ENCODE peak calls at places on chromosomes 7 and 10, in nine cellular contexts. One of them, this sample, is unnamed.

GRCh38 chr7:155230169-155230593 is 67.5 kb upstream of the INSIG1 start:
- DNase-seq in heart left ventricle: no peak
- DNase-seq in A549: peak; percentile 96
- DNase-seq in PC-9: peak; percentile 96
- DNase-seq in CD8-positive, alpha-beta memory T cell: no peak
- DNase-seq in adrenal gland: peak; percentile 64
- DNase-seq in CD4-positive, CD25-positive, alpha-beta regulatory T cell: no peak
- DNase-seq in PC-3: peak; percentile 98
- DNase-seq in neural progenitor cell: peak; percentile 40
- DNase-seq in this sample: peak; percentile 100

GRCh38 chr7:104650991-104651680 is 322.7 kb downstream of the LHFPL3 start:
- DNase-seq in CD8-positive, alpha-beta memory T cell: no peak
- DNase-seq in PC-3: no peak
- DNase-seq in neural progenitor cell: no peak
- DNase-seq in adrenal gland: no peak
- DNase-seq in A549: no peak
- DNase-seq in CD4-positive, CD25-positive, alpha-beta regulatory T cell: no peak
- DNase-seq in heart left ventricle: no peak
- DNase-seq in PC-9: no peak
- DNase-seq in this sample: no peak

GRCh38 chr10:42754155-42755027 is 28.2 kb upstream of the BMS1 start:
- DNase-seq in PC-3: no peak
- DNase-seq in heart left ventricle: peak; percentile 34
- DNase-seq in PC-9: no peak
- DNase-seq in CD4-positive, CD25-positive, alpha-beta regulatory T cell: no peak
- DNase-seq in CD8-positive, alpha-beta memory T cell: no peak
- DNase-seq in adrenal gland: peak; percentile 27
- DNase-seq in neural progenitor cell: peak; percentile 59
- DNase-seq in A549: peak; percentile 15
- DNase-seq in this sample: peak; percentile 85

GRCh38 chr10:50324680-50325393 is 73.5 kb upstream of the ASAH2 start:
- DNase-seq in CD8-positive, alpha-beta memory T cell: no peak
- DNase-seq in neural progenitor cell: no peak
- DNase-seq in PC-3: no peak
- DNase-seq in PC-9: no peak
- DNase-seq in CD4-positive, CD25-positive, alpha-beta regulatory T cell: no peak
- DNase-seq in heart left ventricle: no peak
- DNase-seq in A549: no peak
- DNase-seq in adrenal gland: no peak
- DNase-seq in this sample: no peak

GRCh38 chr7:27073066-27073465 is 22.7 kb downstream of the HOXA1 start:
- DNase-seq in CD8-positive, alpha-beta memory T cell: no peak
- DNase-seq in PC-9: peak; percentile 26
- DNase-seq in heart left ventricle: no peak
- DNase-seq in PC-3: peak; percentile 82
- DNase-seq in CD4-positive, CD25-positive, alpha-beta regulatory T cell: no peak
- DNase-seq in A549: no peak
- DNase-seq in neural progenitor cell: no peak
- DNase-seq in adrenal gland: no peak
- DNase-seq in this sample: no peak

GRCh38 chr7:74134117-74134539 is 40.0 kb upstream of the EIF4H start:
- DNase-seq in heart left ventricle: no peak
- DNase-seq in CD8-positive, alpha-beta memory T cell: no peak
- DNase-seq in A549: no peak
- DNase-seq in adrenal gland: no peak
- DNase-seq in neural progenitor cell: no peak
- DNase-seq in PC-3: no peak
- DNase-seq in PC-9: no peak
- DNase-seq in CD4-positive, CD25-positive, alpha-beta regulatory T cell: no peak
- DNase-seq in this sample: no peak

GRCh38 chr10:113177163-113177935 is 227.3 kb downstream of the TCF7L2 start:
- DNase-seq in heart left ventricle: peak; percentile 42
- DNase-seq in CD8-positive, alpha-beta memory T cell: no peak
- DNase-seq in CD4-positive, CD25-positive, alpha-beta regulatory T cell: no peak
- DNase-seq in PC-3: no peak
- DNase-seq in A549: no peak
- DNase-seq in PC-9: no peak
- DNase-seq in neural progenitor cell: peak; percentile 53
- DNase-seq in adrenal gland: no peak
- DNase-seq in this sample: no peak

GRCh38 chr7:31648288-31648687 is 38.7 kb upstream of the PPP1R17 start:
- DNase-seq in CD8-positive, alpha-beta memory T cell: no peak
- DNase-seq in PC-9: no peak
- DNase-seq in A549: no peak
- DNase-seq in PC-3: peak; percentile 15
- DNase-seq in CD4-positive, CD25-positive, alpha-beta regulatory T cell: no peak
- DNase-seq in adrenal gland: no peak
- DNase-seq in heart left ventricle: no peak
- DNase-seq in neural progenitor cell: peak; percentile 23
- DNase-seq in this sample: no peak

GRCh38 chr7:44565097-44565794 is 8.5 kb downstream of the DDX56 start:
- DNase-seq in neural progenitor cell: peak; percentile 72
- DNase-seq in PC-3: peak; percentile 66
- DNase-seq in A549: peak; percentile 59
- DNase-seq in PC-9: peak; percentile 78
- DNase-seq in CD8-positive, alpha-beta memory T cell: peak; percentile 47
- DNase-seq in CD4-positive, CD25-positive, alpha-beta regulatory T cell: peak; percentile 42
- DNase-seq in heart left ventricle: peak; percentile 50
- DNase-seq in adrenal gland: peak; percentile 81
- DNase-seq in this sample: peak; percentile 92

GRCh38 chr7:99677646-99678045 is 2.1 kb downstream of the CYP3A5 start:
- DNase-seq in PC-3: no peak
- DNase-seq in CD4-positive, CD25-positive, alpha-beta regulatory T cell: no peak
- DNase-seq in CD8-positive, alpha-beta memory T cell: no peak
- DNase-seq in neural progenitor cell: no peak
- DNase-seq in PC-9: no peak
- DNase-seq in heart left ventricle: no peak
- DNase-seq in A549: no peak
- DNase-seq in adrenal gland: no peak
- DNase-seq in this sample: no peak

GRCh38 chr10:101214446-101215396 is 14.5 kb downstream of the LBX1 start:
- DNase-seq in CD4-positive, CD25-positive, alpha-beta regulatory T cell: peak; percentile 58
- DNase-seq in A549: peak; percentile 66
- DNase-seq in adrenal gland: peak; percentile 42
- DNase-seq in PC-3: peak; percentile 73
- DNase-seq in neural progenitor cell: peak; percentile 93
- DNase-seq in CD8-positive, alpha-beta memory T cell: peak; percentile 60
- DNase-seq in PC-9: peak; percentile 49
- DNase-seq in heart left ventricle: peak; percentile 45
- DNase-seq in this sample: peak; percentile 93

GRCh38 chr7:12127490-12127889 is 83.6 kb upstream of the TMEM106B start:
- DNase-seq in neural progenitor cell: no peak
- DNase-seq in PC-9: no peak
- DNase-seq in CD8-positive, alpha-beta memory T cell: no peak
- DNase-seq in adrenal gland: no peak
- DNase-seq in heart left ventricle: no peak
- DNase-seq in PC-3: no peak
- DNase-seq in CD4-positive, CD25-positive, alpha-beta regulatory T cell: no peak
- DNase-seq in A549: no peak
- DNase-seq in this sample: no peak

GRCh38 chr7:100091411-100092181 is 2.8 kb downstream of the COPS6 start:
- DNase-seq in CD4-positive, CD25-positive, alpha-beta regulatory T cell: no peak
- DNase-seq in adrenal gland: no peak
- DNase-seq in neural progenitor cell: peak; percentile 15
- DNase-seq in heart left ventricle: no peak
- DNase-seq in PC-3: no peak
- DNase-seq in CD8-positive, alpha-beta memory T cell: no peak
- DNase-seq in A549: no peak
- DNase-seq in PC-9: no peak
- DNase-seq in this sample: no peak

GRCh38 chr7:38102486-38102885 is 75.6 kb upstream of the STARD3NL start:
- DNase-seq in PC-9: no peak
- DNase-seq in adrenal gland: no peak
- DNase-seq in CD8-positive, alpha-beta memory T cell: no peak
- DNase-seq in PC-3: no peak
- DNase-seq in CD4-positive, CD25-positive, alpha-beta regulatory T cell: no peak
- DNase-seq in A549: no peak
- DNase-seq in neural progenitor cell: no peak
- DNase-seq in heart left ventricle: no peak
- DNase-seq in this sample: no peak

GRCh38 chr7:359776-360361 is 69.9 kb downstream of the FOXL3 start:
- DNase-seq in CD4-positive, CD25-positive, alpha-beta regulatory T cell: no peak
- DNase-seq in neural progenitor cell: no peak
- DNase-seq in heart left ventricle: no peak
- DNase-seq in A549: no peak
- DNase-seq in adrenal gland: no peak
- DNase-seq in PC-9: no peak
- DNase-seq in CD8-positive, alpha-beta memory T cell: no peak
- DNase-seq in PC-3: no peak
- DNase-seq in this sample: no peak

GRCh38 chr7:80412842-80413241 is 99.0 kb downstream of the GNAT3 start:
- DNase-seq in neural progenitor cell: no peak
- DNase-seq in heart left ventricle: no peak
- DNase-seq in adrenal gland: no peak
- DNase-seq in A549: no peak
- DNase-seq in CD4-positive, CD25-positive, alpha-beta regulatory T cell: no peak
- DNase-seq in CD8-positive, alpha-beta memory T cell: no peak
- DNase-seq in PC-3: peak; percentile 70
- DNase-seq in PC-9: no peak
- DNase-seq in this sample: no peak

GRCh38 chr7:105685099-105685609 is 103.9 kb upstream of the EFCAB10 start:
- DNase-seq in heart left ventricle: no peak
- DNase-seq in PC-3: peak; percentile 60
- DNase-seq in CD4-positive, CD25-positive, alpha-beta regulatory T cell: no peak
- DNase-seq in A549: no peak
- DNase-seq in neural progenitor cell: no peak
- DNase-seq in PC-9: no peak
- DNase-seq in adrenal gland: no peak
- DNase-seq in CD8-positive, alpha-beta memory T cell: no peak
- DNase-seq in this sample: no peak

DNA sequence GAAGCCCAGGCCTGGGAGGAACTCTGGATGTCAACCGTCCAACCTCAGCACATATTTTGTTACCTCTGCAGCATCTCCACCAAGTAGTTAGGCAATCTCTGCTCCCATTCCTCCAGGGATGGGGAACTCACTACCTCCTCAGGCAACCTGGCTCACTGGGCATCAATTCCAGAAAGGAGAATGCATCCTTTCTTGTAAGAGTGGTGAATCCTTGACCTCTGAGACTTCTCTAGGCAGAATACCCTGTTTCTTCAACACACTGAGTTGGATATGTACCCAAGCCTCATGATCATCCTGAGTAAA is 136.7 kb upstream of the ZMIZ1 start:
- DNase-seq in CD8-positive, alpha-beta memory T cell: no peak
- DNase-seq in PC-9: no peak
- DNase-seq in A549: no peak
- DNase-seq in adrenal gland: no peak
- DNase-seq in CD4-positive, CD25-positive, alpha-beta regulatory T cell: no peak
- DNase-seq in heart left ventricle: no peak
- DNase-seq in PC-3: no peak
- DNase-seq in neural progenitor cell: no peak
- DNase-seq in this sample: no peak
- H3K4me1 ChIP-seq in CD8-positive, alpha-beta memory T cell: no peaks in the 10 kb centered on the region
- H3K4me1 ChIP-seq in PC-9: peaks cover 82% of the 10 kb centered on the region
- H3K4me1 ChIP-seq in A549: peaks cover 15% of the 10 kb centered on the region
- H3K4me1 ChIP-seq in adrenal gland: no peaks in the 10 kb centered on the region
- H3K4me1 ChIP-seq in CD4-positive, CD25-positive, alpha-beta regulatory T cell: no peaks in the 10 kb centered on the region
- H3K4me1 ChIP-seq in heart left ventricle: peaks cover 12% of the 10 kb centered on the region
- H3K4me1 ChIP-seq in PC-3: peaks cover 31% of the 10 kb centered on the region
- H3K4me1 ChIP-seq in neural progenitor cell: no peaks in the 10 kb centered on the region
- H3K4me1 ChIP-seq in this sample: peaks cover 11% of the 10 kb centered on the region

GRCh38 chr10:124648131-124648475 is 96.1 kb downstream of the FAM53B start:
- DNase-seq in adrenal gland: no peak
- DNase-seq in A549: no peak
- DNase-seq in CD4-positive, CD25-positive, alpha-beta regulatory T cell: no peak
- DNase-seq in PC-3: no peak
- DNase-seq in heart left ventricle: no peak
- DNase-seq in PC-9: no peak
- DNase-seq in CD8-positive, alpha-beta memory T cell: no peak
- DNase-seq in neural progenitor cell: no peak
- DNase-seq in this sample: no peak

GRCh38 chr10:124645496-124646095 is 98.6 kb downstream of the FAM53B start:
- DNase-seq in PC-3: no peak
- DNase-seq in A549: no peak
- DNase-seq in adrenal gland: no peak
- DNase-seq in heart left ventricle: no peak
- DNase-seq in PC-9: no peak
- DNase-seq in CD8-positive, alpha-beta memory T cell: no peak
- DNase-seq in CD4-positive, CD25-positive, alpha-beta regulatory T cell: no peak
- DNase-seq in neural progenitor cell: no peak
- DNase-seq in this sample: no peak

GRCh38 chr10:124647421-124648130 is 96.6 kb downstream of the FAM53B start:
- DNase-seq in PC-9: no peak
- DNase-seq in adrenal gland: peak; percentile 80
- DNase-seq in CD8-positive, alpha-beta memory T cell: peak; percentile 66
- DNase-seq in neural progenitor cell: no peak
- DNase-seq in PC-3: peak; percentile 6
- DNase-seq in heart left ventricle: peak; percentile 76
- DNase-seq in CD4-positive, CD25-positive, alpha-beta regulatory T cell: peak; percentile 45
- DNase-seq in A549: peak; percentile 22
- DNase-seq in this sample: peak; percentile 94

GRCh38 chr10:124644771-124645170 is 99.4 kb downstream of the FAM53B start:
- DNase-seq in A549: no peak
- DNase-seq in CD8-positive, alpha-beta memory T cell: no peak
- DNase-seq in CD4-positive, CD25-positive, alpha-beta regulatory T cell: no peak
- DNase-seq in heart left ventricle: no peak
- DNase-seq in neural progenitor cell: no peak
- DNase-seq in PC-3: no peak
- DNase-seq in adrenal gland: no peak
- DNase-seq in PC-9: no peak
- DNase-seq in this sample: no peak

GRCh38 chr10:124646483-124647352 is 97.5 kb downstream of the FAM53B start:
- DNase-seq in adrenal gland: peak; percentile 99
- DNase-seq in CD4-positive, CD25-positive, alpha-beta regulatory T cell: no peak
- DNase-seq in A549: peak; percentile 25
- DNase-seq in PC-3: no peak
- DNase-seq in CD8-positive, alpha-beta memory T cell: no peak
- DNase-seq in neural progenitor cell: no peak
- DNase-seq in PC-9: peak; percentile 57
- DNase-seq in heart left ventricle: peak; percentile 82
- DNase-seq in this sample: peak; percentile 97
- H3K4me1 ChIP-seq in adrenal gland: peaks cover 53% of the 10 kb centered on the region
- H3K4me1 ChIP-seq in CD4-positive, CD25-positive, alpha-beta regulatory T cell: peaks cover 92% of the 10 kb centered on the region
- H3K4me1 ChIP-seq in A549: peaks cover 15% of the 10 kb centered on the region
- H3K4me1 ChIP-seq in PC-3: no peaks in the 10 kb centered on the region
- H3K4me1 ChIP-seq in CD8-positive, alpha-beta memory T cell: peaks cover 90% of the 10 kb centered on the region
- H3K4me1 ChIP-seq in neural progenitor cell: peaks cover 69% of the 10 kb centered on the region
- H3K4me1 ChIP-seq in PC-9: peaks cover 16% of the 10 kb centered on the region
- H3K4me1 ChIP-seq in heart left ventricle: peaks cover 100% of the 10 kb centered on the region
- H3K4me1 ChIP-seq in this sample: peaks cover 28% of the 10 kb centered on the region

GRCh38 chr7:47152307-47152706 is 429.6 kb downstream of the TNS3 start:
- DNase-seq in CD4-positive, CD25-positive, alpha-beta regulatory T cell: no peak
- DNase-seq in neural progenitor cell: no peak
- DNase-seq in A549: no peak
- DNase-seq in CD8-positive, alpha-beta memory T cell: no peak
- DNase-seq in PC-3: no peak
- DNase-seq in heart left ventricle: no peak
- DNase-seq in adrenal gland: no peak
- DNase-seq in PC-9: no peak
- DNase-seq in this sample: no peak
- H3K4me1 ChIP-seq in CD4-positive, CD25-positive, alpha-beta regulatory T cell: no peaks in the 10 kb centered on the region
- H3K4me1 ChIP-seq in neural progenitor cell: no peaks in the 10 kb centered on the region
- H3K4me1 ChIP-seq in A549: peaks cover 28% of the 10 kb centered on the region
- H3K4me1 ChIP-seq in CD8-positive, alpha-beta memory T cell: no peaks in the 10 kb centered on the region
- H3K4me1 ChIP-seq in PC-3: peaks cover 11% of the 10 kb centered on the region
- H3K4me1 ChIP-seq in heart left ventricle: peaks cover 14% of the 10 kb centered on the region
- H3K4me1 ChIP-seq in adrenal gland: no peaks in the 10 kb centered on the region
- H3K4me1 ChIP-seq in PC-9: peaks cover 14% of the 10 kb centered on the region
- H3K4me1 ChIP-seq in this sample: peaks cover 30% of the 10 kb centered on the region

DNA sequence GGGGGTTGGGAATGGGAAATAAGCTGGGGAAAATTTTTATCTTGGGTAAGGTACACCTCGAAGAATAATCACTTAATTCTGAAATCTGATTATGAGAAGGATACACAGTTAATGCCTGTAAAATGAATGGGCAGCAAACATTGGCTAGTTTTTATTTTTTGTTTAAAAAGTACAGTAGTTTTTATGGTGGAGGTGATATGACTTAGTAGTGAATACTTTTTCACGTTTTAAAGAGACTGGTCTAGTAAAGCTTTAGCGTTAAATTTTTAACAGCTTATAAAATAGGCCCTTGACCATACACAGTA is 1.8 kb downstream of the PTPN12 start:
- DNase-seq in PC-9: no peak
- DNase-seq in CD4-positive, CD25-positive, alpha-beta regulatory T cell: no peak
- DNase-seq in CD8-positive, alpha-beta memory T cell: no peak
- DNase-seq in PC-3: no peak
- DNase-seq in adrenal gland: no peak
- DNase-seq in neural progenitor cell: no peak
- DNase-seq in heart left ventricle: no peak
- DNase-seq in A549: no peak
- DNase-seq in this sample: no peak
- H3K4me1 ChIP-seq in PC-9: peaks cover 42% of the 10 kb centered on the region
- H3K4me1 ChIP-seq in CD4-positive, CD25-positive, alpha-beta regulatory T cell: peaks cover 18% of the 10 kb centered on the region
- H3K4me1 ChIP-seq in CD8-positive, alpha-beta memory T cell: peaks cover 4% of the 10 kb centered on the region
- H3K4me1 ChIP-seq in PC-3: peaks cover 46% of the 10 kb centered on the region
- H3K4me1 ChIP-seq in adrenal gland: peaks cover 10% of the 10 kb centered on the region
- H3K4me1 ChIP-seq in neural progenitor cell: peaks cover 4% of the 10 kb centered on the region
- H3K4me1 ChIP-seq in heart left ventricle: peaks cover 54% of the 10 kb centered on the region
- H3K4me1 ChIP-seq in A549: peaks cover 43% of the 10 kb centered on the region
- H3K4me1 ChIP-seq in this sample: peaks cover 22% of the 10 kb centered on the region